ENCODE peak calls at places on chromosomes 13 and 19, in eight cellular contexts. T, U, W, H, Y, B, A and J are unnamed samples.

GRCh38 chr19:55099557-55100506 is 17.6 kb downstream of the PPP1R12C start:
- DNase-seq in H (no peak), Y (no peak), A (peak), W (no peak), U (peak), B (peak), T (no peak), J (no peak)

GRCh38 chr13:104773775-104774174 is 1707.6 kb upstream of the SLC10A2 start:
- DNase-seq in U (peak), T (no peak), B (no peak), H (peak), A (peak), Y (peak), W (no peak), J (peak)

GRCh38 chr19:44856438-44857083 is 10.5 kb downstream of the NECTIN2 start:
- DNase-seq in H (no peak), Y (no peak), W (no peak), U (peak), T (no peak), B (no peak), A (no peak), J (no peak)

GRCh38 chr13:102721800-102722231 is 27.0 kb upstream of the METTL21C start:
- DNase-seq in U (no peak), A (no peak), W (no peak), Y (no peak), H (no peak), T (no peak), B (no peak), J (no peak)

GRCh38 chr13:28640861-28641599 is 17.9 kb upstream of the POMP start:
- DNase-seq in U (no peak), W (no peak), A (no peak), Y (no peak), T (no peak), B (no peak), H (no peak), J (no peak)

GRCh38 chr13:40187836-40188591 is 478.4 kb downstream of the FOXO1 start:
- DNase-seq in B (no peak), U (no peak), T (no peak), W (no peak), H (no peak), Y (no peak), A (peak), J (no peak)

GRCh38 chr13:37869506-37869755 is 141 bp downstream of the TRPC4 start:
- DNase-seq in A (peak), T (no peak), U (no peak), H (no peak), B (no peak), Y (no peak), W (no peak), J (peak)

GRCh38 chr13:48078251-48078656 is 16.6 kb downstream of the MED4 start:
- DNase-seq in W (no peak), H (peak), A (peak), T (no peak), B (peak), U (no peak), Y (no peak), J (peak)

GRCh38 chr19:35088514-35088913 is 27.1 kb upstream of the FXYD3 start:
- DNase-seq in H (no peak), U (peak), W (no peak), Y (peak), T (no peak), B (peak), A (no peak), J (peak)

GRCh38 chr19:45640849-45641273 is 1.7 kb upstream of the EML2 start:
- DNase-seq in U (no peak), Y (peak), B (peak), T (no peak), W (no peak), H (no peak), A (peak), J (peak)

GRCh38 chr13:91904005-91904404 is 505.6 kb downstream of the GPC5 start:
- DNase-seq in B (no peak), W (no peak), A (no peak), Y (no peak), H (peak), T (no peak), U (no peak), J (no peak)

GRCh38 chr19:46491975-46492682 is 3.5 kb downstream of the PNMA8B start:
- DNase-seq in Y (no peak), B (no peak), T (no peak), U (no peak), A (peak), H (no peak), W (no peak), J (no peak)

GRCh38 chr19:13132471-13133166 is 14.6 kb downstream of the NACC1 start:
- DNase-seq in A (no peak), Y (peak), B (no peak), H (no peak), T (no peak), W (no peak), U (peak), J (no peak)

GRCh38 chr13:113470073-113470472 is 16.8 kb upstream of the ADPRHL1 start:
- DNase-seq in B (no peak), W (no peak), H (no peak), A (no peak), Y (no peak), T (no peak), U (no peak), J (no peak)

GRCh38 chr13:33284916-33285315 is 639 bp downstream of the STARD13 start:
- DNase-seq in U (peak), W (no peak), A (no peak), H (no peak), B (no peak), Y (peak), T (no peak), J (no peak)

GRCh38 chr19:16591803-16592556 is 19.8 kb upstream of the SLC35E1 start:
- DNase-seq in H (no peak), W (no peak), B (no peak), U (no peak), Y (no peak), A (peak), T (no peak), J (peak)

GRCh38 chr19:16595097-16595496 is 22.9 kb upstream of the SLC35E1 start:
- DNase-seq in H (no peak), T (no peak), Y (no peak), U (no peak), B (no peak), A (no peak), W (no peak), J (no peak)

GRCh38 chr19:16594681-16595091 is 22.5 kb upstream of the SLC35E1 start:
- DNase-seq in A (no peak), U (no peak), W (no peak), T (no peak), Y (no peak), H (peak), B (no peak), J (no peak)

GRCh38 chr19:16594131-16594586 is 21.9 kb upstream of the SLC35E1 start:
- DNase-seq in W (no peak), B (no peak), Y (no peak), T (no peak), U (no peak), H (peak), A (no peak), J (no peak)

DNA sequence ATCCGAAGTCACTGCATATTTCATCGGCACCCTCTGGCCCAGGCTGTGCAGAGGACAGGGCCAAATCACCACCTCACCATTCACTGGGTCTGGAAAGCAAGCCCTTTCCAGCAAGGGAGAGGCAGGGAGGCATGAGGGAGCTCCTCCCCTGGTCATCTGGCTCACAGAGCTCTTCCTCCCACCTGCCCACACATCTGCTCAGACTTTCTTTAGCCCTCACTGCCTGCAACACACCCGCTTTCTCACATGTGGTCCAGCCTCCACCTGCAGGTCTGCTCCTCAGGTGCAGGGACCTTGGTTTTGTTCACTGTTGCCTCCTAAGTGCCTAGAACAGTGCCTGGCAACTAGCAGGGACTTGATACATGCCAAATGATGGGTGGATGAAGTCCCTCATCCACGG is 21.0 kb upstream of the SLC35E1 start:
- DNase-seq in W (no peak), T (no peak), A (no peak), H (peak), U (no peak), Y (no peak), B (no peak), J (no peak)
- TF ChIP-seq CTCF in W (no peak), T (no peak), A (no peak), H (peak), U (no peak), Y (no peak), B (no peak), J (no peak)

DNA sequence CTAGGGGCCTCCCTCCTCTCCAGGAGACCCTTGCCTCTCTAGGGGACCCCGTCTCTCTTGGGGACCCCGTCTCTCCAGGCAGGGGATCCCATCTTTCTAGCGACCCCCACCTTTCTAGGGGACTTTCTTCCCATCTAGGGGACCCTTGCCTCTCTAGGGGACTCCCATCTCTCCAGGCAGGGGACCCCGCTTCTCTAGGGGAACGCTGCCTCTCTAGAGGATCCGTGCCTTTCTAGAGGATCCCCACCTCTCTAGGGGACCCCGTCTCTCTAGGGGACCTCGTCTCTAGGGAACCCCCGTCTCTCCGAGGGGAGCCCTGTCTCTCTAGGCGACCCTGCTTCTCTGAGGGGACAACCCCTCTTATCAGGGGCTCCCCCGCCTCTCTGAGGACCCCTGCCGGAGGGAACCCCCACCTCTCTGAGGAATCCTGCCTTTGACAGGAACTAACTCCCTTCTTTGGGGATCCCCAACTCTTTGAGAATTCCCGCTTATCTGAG is 19.1 kb upstream of the GATAD2A start:
- DNase-seq in U (no peak), W (no peak), Y (no peak), A (peak), T (no peak), B (no peak), H (no peak), J (no peak)
- TF ChIP-seq CTCF in U (peak), W (peak), Y (peak), A (peak), T (no peak), B (no peak), H (no peak), J (no peak)

DNA sequence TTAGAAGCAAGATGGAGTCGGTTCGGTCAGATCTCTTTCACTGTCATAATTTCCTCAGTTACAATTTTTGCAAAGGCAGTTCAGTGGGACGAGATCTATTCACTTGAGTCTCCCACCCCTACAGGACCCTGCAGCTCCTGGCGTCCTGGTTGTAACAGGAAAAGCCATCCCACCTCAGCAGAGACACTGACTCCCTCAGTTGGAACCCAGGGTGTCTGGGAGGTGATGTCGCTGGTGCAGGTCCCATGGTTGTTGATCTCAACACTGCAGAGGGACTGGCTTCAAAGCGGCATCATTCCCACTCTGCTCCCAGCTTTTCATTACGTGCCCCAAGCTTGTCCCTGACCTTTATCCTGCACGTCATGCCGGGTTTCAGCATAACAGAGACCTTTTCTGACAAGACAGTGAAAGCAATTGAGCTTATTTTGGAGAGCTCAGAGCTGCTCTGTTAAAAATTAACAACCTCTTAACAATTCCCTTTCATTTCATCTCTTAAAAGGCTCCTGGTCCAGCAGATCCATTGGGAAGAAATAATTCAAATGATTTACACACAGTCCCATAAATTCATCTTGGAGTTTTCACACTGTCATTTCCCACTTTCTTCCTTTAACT is 17.6 kb upstream of the COG3 start:
- DNase-seq in H (no peak), Y (no peak), T (no peak), W (no peak), B (no peak), U (no peak), A (no peak), J (no peak)
- TF ChIP-seq CTCF in H (no peak), Y (no peak), T (no peak), W (no peak), B (no peak), U (no peak), A (no peak), J (no peak)

GRCh38 chr13:74796126-74796643 is 662.0 kb upstream of the KLF12 start:
- DNase-seq in T (no peak), B (no peak), W (no peak), Y (no peak), H (no peak), U (no peak), A (no peak), J (no peak)
- TF ChIP-seq CTCF in T (no peak), B (no peak), W (no peak), Y (no peak), H (no peak), U (peak), A (peak), J (no peak)

DNA sequence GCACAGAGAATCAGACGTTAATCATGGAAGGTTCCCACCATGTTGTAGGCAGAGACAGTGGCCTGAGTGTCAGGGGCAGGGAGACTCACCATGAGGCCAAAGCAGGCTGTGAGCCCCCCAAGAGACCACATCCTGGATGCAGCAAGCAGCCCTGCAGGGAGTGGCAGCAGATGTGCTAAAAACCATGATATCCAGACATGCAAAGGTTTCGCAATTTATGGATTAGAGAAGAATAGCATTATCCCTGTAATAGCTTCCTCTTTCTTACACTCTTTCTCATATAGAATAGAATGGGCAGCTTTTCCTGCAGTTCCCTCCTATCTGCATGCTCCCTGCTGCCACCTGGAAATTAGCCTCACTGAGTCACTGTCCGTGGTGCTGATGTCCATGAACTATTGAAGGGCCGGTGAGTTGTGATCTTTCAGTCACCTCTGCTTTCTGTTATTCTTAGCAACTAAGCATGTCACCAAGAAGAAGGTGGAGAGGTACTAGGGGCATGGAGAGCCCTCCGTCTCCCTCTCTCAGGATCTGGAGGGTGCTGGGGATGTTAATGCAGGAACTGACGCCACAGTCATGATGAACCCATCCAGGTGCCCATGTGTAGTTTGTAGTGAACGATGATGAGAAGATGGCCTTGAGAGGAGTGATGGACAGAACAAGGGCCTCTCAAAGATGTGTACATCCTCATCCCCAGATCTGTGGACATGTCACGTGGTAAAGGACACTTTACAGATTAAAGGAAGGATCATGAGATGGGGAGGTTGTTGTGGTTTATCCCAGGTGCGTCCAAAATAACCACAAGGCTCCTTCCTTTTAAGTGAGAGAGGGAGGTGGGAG is 9.9 kb downstream of the CEACAM4 start:
- DNase-seq in T (no peak), U (peak), Y (peak), H (no peak), A (peak), W (no peak), B (peak), J (peak)
- TF ChIP-seq CTCF in T (no peak), U (no peak), Y (no peak), H (no peak), A (peak), W (no peak), B (no peak), J (no peak)